ENCODE peak calls at places on chromosomes 7 and 10, in seven cellular contexts. R is AG09319, I is left ventricle myocardium inferior, H is Calu3, F is nephron progenitor cell, W is heart left ventricle, V is astrocyte of the spinal cord. O is an unnamed sample.

GRCh38 chr10:3814832-3815209 is 29.8 kb upstream of the KLF6 start:
- DNase-seq in I (no peak), R (no peak), H (no peak), F (no peak), V (no peak), W (no peak), O (no peak)

GRCh38 chr7:40223451-40224112 is 88.8 kb downstream of the SUGCT start:
- DNase-seq in H (no peak), R (no peak), F (no peak), W (no peak), I (no peak), V (peak), O (no peak)

GRCh38 chr10:75137533-75138438 is 26.3 kb downstream of the SAMD8 start:
- DNase-seq in F (no peak), H (no peak), R (peak), I (no peak), V (peak), W (no peak), O (peak)

GRCh38 chr7:105304040-105304895 is 84.5 kb downstream of the SRPK2 start:
- DNase-seq in V (peak), R (peak), F (no peak), I (no peak), H (peak), W (no peak), O (peak)

GRCh38 chr7:6228363-6228762 is 44.1 kb downstream of the CYTH3 start:
- DNase-seq in H (no peak), R (no peak), I (no peak), V (peak), W (peak), F (peak), O (no peak)

GRCh38 chr7:19470031-19470430 is 238.8 kb downstream of the POLR1F start:
- DNase-seq in V (no peak), R (no peak), W (no peak), F (no peak), I (no peak), H (no peak), O (no peak)

GRCh38 chr7:105600720-105601550 is 19.6 kb upstream of the EFCAB10 start:
- DNase-seq in H (no peak), F (no peak), I (no peak), V (no peak), W (no peak), R (no peak), O (no peak)

GRCh38 chr7:124929467-124930172 is at the start of gene POT1:
- DNase-seq in V (peak), F (peak), R (peak), H (peak), I (peak), W (peak), O (peak)

GRCh38 chr10:6296456-6297214 is 93.9 kb downstream of the PFKFB3 start:
- DNase-seq in R (no peak), I (no peak), V (no peak), H (peak), F (no peak), W (no peak), O (no peak)

DNA sequence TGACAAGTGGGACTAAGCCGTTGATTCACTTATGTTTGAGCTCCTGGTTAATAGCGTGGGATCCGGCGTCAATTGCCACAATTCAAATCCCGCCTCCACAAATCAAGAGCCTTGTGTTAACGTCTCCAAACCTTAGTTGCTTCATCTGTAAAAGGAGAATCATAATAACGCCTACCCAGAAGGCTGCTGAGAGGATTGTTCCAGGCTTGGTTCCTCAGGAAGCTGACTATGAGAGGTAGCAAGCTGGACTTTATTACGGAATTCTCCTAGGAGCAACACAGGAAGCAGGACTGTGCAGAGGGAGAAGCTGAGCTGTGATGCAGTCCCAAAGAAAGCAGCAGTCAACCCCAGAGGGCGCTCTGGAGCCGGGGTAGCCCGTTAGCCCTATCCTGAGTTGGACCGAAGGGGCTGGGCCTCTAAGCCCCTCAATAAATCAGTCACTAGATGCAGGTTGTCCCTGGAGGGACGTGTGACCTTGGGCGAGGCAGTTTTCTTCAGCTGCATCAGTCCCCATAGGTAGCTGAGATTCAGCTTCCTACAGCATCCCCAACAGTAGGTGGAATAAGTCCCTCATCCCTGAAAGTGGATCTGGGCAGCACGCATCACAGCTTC is 6.9 kb upstream of the BAG3 start:
- DNase-seq in I (no peak), H (no peak), R (no peak), V (no peak), W (no peak), F (peak), O (no peak)
- TF ChIP-seq CTCF in I (no peak), H (no peak), R (no peak), V (peak), W (no peak), F (peak), O (no peak)

GRCh38 chr10:92590623-92591549 is 2.0 kb upstream of the KIF11 start:
- DNase-seq in V (peak), F (peak), W (peak), I (peak), H (peak), R (no peak), O (peak)
- TF ChIP-seq CTCF in V (peak), F (no peak), W (peak), I (peak), H (no peak), R (peak), O (peak)

DNA sequence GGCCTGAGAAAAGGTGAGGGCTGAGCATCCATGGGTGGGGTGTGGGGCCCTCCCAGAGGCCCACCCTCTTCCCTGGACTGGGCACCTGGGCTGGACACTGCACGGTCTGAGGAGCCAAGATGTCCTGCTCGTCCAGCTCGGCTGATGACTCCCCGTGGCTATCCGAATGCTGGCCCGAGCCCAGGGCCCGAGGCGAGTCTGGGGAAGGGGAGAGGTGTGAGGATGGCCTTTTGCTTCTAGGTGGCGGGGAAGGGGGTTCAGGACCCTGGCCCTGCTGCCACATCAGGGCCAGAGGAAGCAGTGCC is 7.1 kb downstream of the NACAD start:
- DNase-seq in I (no peak), W (no peak), F (no peak), R (no peak), H (no peak), V (no peak), O (no peak)
- TF ChIP-seq CTCF in I (no peak), W (no peak), F (no peak), R (no peak), H (no peak), V (no peak), O (no peak)

DNA sequence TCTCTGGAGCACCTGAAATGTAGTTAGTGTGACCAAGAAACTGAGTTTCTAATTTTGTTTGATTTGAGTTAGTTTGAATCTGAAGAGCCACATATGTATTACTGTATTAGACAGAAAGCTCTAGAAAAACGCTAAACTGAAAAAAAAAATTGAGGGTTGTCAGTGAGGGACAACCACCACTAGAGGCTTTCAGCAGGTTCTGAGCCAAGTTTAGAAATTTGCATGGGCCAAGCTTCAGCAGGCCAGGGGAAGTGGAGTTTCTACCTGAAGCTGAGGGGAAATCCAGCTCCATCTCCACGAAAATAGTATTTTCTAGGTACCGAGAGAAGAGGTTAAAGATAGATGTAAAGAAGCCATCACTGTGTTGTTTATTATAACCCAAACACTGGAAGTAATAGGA is 77.9 kb upstream of the PLXNA4 start:
- DNase-seq in F (no peak), I (no peak), R (no peak), W (no peak), H (no peak), V (peak), O (no peak)
- TF ChIP-seq CTCF in F (peak), I (peak), R (peak), W (peak), H (no peak), V (peak), O (peak)

DNA sequence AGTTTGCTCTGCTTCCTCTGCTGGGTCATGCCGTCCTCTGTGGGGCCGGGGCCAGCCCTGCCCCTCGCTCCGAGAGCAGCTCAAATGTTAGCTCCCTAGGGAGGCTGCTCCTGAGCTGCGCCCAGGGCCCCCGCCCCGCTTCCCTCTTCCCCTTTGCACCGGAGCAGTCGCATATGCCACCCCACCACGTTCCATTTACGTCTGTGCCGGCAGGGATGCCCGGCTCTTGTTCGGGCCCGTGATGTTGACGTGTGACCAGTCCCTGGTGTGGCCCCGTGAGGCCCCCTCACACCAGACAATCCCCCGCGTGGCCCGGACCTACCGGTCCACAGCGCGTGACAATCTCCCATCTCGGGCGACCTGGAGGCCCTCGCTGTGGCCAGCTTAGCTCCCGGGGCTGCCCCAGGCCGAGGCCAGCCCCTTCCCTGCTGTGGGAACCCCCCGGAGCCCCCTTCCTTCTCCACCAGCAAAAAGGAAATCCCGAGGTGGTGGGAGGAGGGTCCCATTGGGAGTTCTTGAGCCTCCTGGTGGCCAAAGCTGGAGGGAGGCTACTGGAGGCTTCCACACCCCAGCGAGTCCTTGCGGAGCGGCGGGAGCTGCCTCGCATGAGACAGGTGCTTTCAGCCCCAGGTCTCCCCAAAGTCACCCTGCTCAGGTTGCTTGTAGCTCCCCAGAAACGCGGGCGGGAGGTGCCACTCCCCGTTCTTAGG is 15.2 kb downstream of the FAM20C start:
- DNase-seq in V (no peak), W (no peak), R (no peak), H (no peak), I (no peak), F (peak), O (no peak)
- TF ChIP-seq CTCF in V (peak), W (peak), R (peak), H (no peak), I (no peak), F (peak), O (peak)

DNA sequence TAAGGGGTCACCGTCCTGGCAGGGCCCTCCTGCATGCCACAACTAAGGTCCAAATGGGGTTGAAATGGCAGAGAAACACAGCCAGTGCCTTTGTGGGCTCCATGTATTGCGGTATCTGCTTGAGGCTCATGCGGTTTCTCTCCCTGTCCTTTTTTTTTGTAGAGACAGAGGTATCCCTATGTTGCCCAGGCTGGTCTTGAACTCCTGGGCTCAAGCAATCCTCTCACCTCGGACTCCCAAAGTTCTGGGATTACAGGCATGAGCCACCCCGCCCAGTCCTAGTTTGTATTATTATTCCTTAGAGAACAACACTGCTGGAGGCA is 64.1 kb upstream of the WAPL start:
- DNase-seq in W (no peak), I (no peak), R (no peak), H (no peak), V (no peak), F (no peak), O (no peak)
- TF ChIP-seq CTCF in W (no peak), I (peak), R (no peak), H (peak), V (no peak), F (no peak), O (peak)

DNA sequence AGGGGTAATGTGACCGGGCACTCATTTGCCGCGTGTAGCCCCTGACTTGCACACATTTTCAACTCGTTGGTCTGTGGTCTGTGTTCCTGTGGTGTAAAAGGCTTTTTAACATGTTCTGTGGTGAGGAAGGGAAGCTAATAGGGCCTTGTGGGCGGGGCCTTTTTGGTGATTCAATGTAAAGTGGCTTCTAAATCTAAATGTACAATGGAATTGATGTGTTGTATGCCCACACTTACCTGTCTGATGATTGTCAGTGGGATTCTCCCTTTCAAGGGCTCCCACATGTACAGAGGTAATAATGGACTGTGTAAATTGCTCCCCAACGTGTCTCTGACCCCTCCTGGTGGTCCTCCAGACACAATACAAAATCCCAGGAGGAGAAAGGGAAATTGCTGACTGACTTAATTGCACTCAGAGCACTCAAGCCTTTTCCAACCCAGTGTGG is 43.1 kb upstream of the GATAD1 start:
- DNase-seq in R (no peak), F (no peak), V (no peak), H (no peak), W (no peak), I (no peak), O (no peak)
- TF ChIP-seq CTCF in R (no peak), F (no peak), V (peak), H (no peak), W (no peak), I (no peak), O (peak)

GRCh38 chr7:50315739-50316671 is 11.5 kb downstream of the IKZF1 start:
- DNase-seq in F (no peak), W (no peak), I (no peak), V (no peak), H (no peak), R (no peak), O (no peak)
- TF ChIP-seq CTCF in F (no peak), W (no peak), I (no peak), V (no peak), H (no peak), R (no peak), O (no peak)

GRCh38 chr10:54854389-54854788 is 53.4 kb upstream of the PCDH15 start:
- DNase-seq in V (no peak), F (no peak), R (no peak), I (no peak), W (no peak), H (no peak), O (no peak)
- TF ChIP-seq CTCF in V (no peak), F (no peak), R (no peak), I (no peak), W (no peak), H (no peak), O (no peak)

DNA sequence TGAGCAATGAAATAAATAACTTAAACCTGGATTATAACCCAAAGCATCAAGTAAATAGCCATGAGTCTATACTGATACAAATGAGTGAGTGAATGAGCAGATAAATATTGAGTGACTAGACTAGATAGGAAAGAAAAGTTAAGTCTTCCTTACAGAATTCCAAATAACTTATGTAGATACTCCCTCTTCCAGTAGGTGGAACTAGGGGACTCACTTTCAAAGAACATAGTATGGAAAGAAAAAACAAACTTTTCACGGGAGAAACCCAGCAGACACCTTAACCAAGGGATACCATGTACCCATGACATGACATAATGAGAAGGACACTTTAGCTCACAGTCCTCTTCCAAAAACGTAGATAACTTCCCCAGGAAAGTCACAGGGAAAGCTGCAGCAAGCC is 32.2 kb downstream of the CSGALNACT2 start:
- DNase-seq in V (peak), H (no peak), R (no peak), I (no peak), W (no peak), F (no peak), O (peak)
- TF ChIP-seq CTCF in V (peak), H (no peak), R (peak), I (no peak), W (no peak), F (peak), O (peak)